ENCODE peak calls at places on chromosomes 13 and 19, in five cellular contexts. Y is PC-3, W is HFF-Myc, X is A549, H is left ventricle myocardium inferior. D is an unnamed sample.

GRCh38 chr19:35076657-35077056 is 35.1 kb downstream of the HPN start:
- DNase-seq in Y (no peak), W (no peak), X (no peak), H (no peak), D (no peak)

GRCh38 chr19:38528213-38528755 is 89.5 kb downstream of the MAP4K1 start:
- DNase-seq in Y (no peak), W (no peak), X (no peak), H (no peak), D (no peak)

GRCh38 chr19:32012886-32013635 is 332.3 kb upstream of the ZNF507 start:
- DNase-seq in Y (no peak), W (no peak), X (no peak), H (no peak), D (no peak)

GRCh38 chr19:55579766-55580621 is 654 bp downstream of the ZNF579 start:
- DNase-seq in Y (peak), W (no peak), X (no peak), H (no peak), D (no peak)

GRCh38 chr13:45306966-45307365 is 34.0 kb downstream of the TPT1 start:
- DNase-seq in Y (no peak), W (no peak), X (no peak), H (no peak), D (no peak)

GRCh38 chr19:30492581-30492980 is 120.4 kb downstream of the ZNF536 start:
- DNase-seq in Y (no peak), W (no peak), X (no peak), H (no peak), D (no peak)

GRCh38 chr13:30607908-30608307 is 9.8 kb upstream of the USPL1 start:
- DNase-seq in Y (no peak), W (no peak), X (no peak), H (no peak), D (no peak)

GRCh38 chr19:16143399-16144215 is at the start of gene HSH2D:
- DNase-seq in Y (peak), W (no peak), X (no peak), H (peak), D (peak)

GRCh38 chr19:39518975-39519374 is 4.0 kb downstream of the SELENOV start:
- DNase-seq in Y (no peak), W (no peak), X (no peak), H (no peak), D (no peak)

GRCh38 chr13:28049880-28050871 is 50.2 kb downstream of the FLT3 start:
- DNase-seq in Y (no peak), W (no peak), X (no peak), H (no peak), D (no peak)
- H3K4me3 ChIP-seq in Y (no peak), W (no peak), X (no peak), H (no peak), D (no peak)

GRCh38 chr19:6735181-6735891 is 2.0 kb downstream of the GPR108 start:
- DNase-seq in Y (no peak), W (no peak), X (no peak), H (no peak), D (no peak)
- H3K4me3 ChIP-seq in Y (peak), W (peak), X (no peak), H (no peak), D (no peak)

GRCh38 chr13:107545946-107546502 is 669.3 kb downstream of the LIG4 start:
- DNase-seq in Y (no peak), W (no peak), X (no peak), H (no peak), D (no peak)

GRCh38 chr13:107553838-107554237 is 661.5 kb downstream of the LIG4 start:
- DNase-seq in Y (peak), W (no peak), X (no peak), H (no peak), D (no peak)

GRCh38 chr13:107554355-107554905 is 660.9 kb downstream of the LIG4 start:
- DNase-seq in Y (no peak), W (no peak), X (no peak), H (no peak), D (no peak)

GRCh38 chr13:107551521-107551920 is 663.8 kb downstream of the LIG4 start:
- DNase-seq in Y (no peak), W (no peak), X (no peak), H (no peak), D (no peak)
- H3K4me3 ChIP-seq in Y (no peak), W (no peak), X (no peak), H (no peak), D (no peak)

DNA sequence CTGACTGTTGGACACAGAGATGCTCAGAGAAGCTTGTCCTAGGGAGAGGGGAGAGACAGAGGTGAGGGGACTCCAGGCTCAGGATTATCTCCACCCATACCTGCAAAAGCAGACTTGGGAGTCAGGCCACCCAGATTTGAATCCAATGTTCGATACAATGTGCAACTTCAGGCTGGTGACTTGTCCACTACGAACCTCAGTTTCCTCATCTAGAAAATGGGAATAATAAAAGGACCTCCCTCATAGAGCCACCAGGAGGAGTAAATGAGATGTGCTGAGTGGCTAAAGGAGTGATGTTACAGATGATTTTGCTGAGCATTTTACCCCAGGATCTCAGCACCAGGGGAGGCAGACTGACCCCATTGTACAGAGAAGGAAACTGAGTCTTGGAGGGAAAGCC is 25.0 kb downstream of the PRKD2 start:
- DNase-seq in Y (no peak), W (no peak), X (no peak), H (no peak), D (no peak)
- H3K4me3 ChIP-seq in Y (no peak), W (no peak), X (no peak), H (no peak), D (no peak)

GRCh38 chr19:13051581-13052165 is 51.0 kb downstream of the LYL1 start:
- DNase-seq in Y (peak), W (no peak), X (no peak), H (peak), D (no peak)
- H3K4me3 ChIP-seq in Y (peak), W (peak), X (no peak), H (peak), D (peak)

DNA sequence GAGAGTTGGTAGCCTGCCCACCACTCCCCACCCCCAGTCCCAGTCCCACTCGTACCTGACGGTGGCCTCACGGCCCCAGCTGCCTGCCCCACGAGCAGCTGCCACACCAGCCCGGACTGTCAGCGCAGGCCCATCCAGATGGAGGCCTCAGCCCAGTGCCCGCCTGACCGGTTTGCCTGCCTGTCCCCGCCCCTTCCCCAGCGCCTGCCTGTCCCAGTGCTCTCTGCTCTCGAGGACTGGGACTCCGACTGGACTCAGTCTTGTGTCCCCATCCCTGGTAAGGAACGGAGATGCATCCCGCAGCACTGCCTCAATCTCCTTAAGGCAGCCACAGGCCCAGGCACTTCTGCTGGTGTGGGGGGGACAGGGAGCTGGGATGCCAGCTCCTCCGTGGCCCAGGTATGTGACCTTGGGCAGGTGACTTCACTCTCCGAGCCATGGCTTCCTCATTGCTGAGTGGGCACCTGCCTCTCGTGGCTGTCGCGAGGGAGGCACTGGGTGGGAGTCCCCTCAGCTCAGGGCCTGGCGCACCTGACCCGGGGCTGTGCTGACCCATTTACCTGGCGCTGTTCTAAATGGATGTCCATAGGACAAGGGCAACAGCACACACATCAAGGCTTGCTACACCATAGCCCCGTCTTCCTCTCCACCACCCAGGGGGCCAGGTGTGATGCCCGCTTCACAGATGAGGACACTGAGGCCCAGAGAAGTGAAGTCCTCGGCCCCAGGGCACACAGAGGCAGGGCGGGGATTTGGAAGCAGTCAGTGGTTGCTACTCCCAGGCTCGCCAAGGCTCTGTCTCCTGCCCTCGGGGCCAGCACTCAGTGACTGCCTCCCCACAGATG is at the start of gene NKPD1:
- DNase-seq in Y (peak), W (no peak), X (no peak), H (no peak), D (no peak)
- H3K4me3 ChIP-seq in Y (no peak), W (no peak), X (no peak), H (no peak), D (no peak)

DNA sequence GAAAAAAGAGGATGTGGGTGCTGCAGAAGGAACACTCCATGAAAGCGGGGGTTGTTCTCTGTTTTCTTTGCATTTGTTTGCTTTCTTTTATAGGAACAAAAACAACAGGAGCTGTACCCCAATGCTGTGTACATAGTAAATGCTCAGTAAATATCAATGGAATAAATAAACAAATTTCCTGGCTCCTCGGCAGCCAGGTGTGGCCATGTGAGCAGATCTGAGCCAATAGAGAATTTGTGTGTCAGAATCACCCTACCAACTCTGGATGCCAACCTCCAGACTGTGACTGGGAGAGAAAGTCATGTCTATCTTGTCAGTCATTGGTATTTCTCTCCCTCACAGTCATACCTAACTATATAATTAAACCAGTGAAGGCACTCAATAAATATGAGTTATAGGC is 10.6 kb upstream of the CLPP start:
- DNase-seq in Y (no peak), W (no peak), X (no peak), H (no peak), D (no peak)
- H3K4me3 ChIP-seq in Y (no peak), W (no peak), X (no peak), H (no peak), D (no peak)

GRCh38 chr19:11538232-11539036 is at the start of gene CNN1:
- DNase-seq in Y (no peak), W (no peak), X (no peak), H (peak), D (peak)
- H3K4me3 ChIP-seq in Y (no peak), W (no peak), X (no peak), H (peak), D (peak)

D was measured in heart left ventricle.